ENCODE peak calls at places on chromosomes 5 and 9, in five cellular contexts. U is K562, A is HepG2, N is H1, S is HCT116. B is an unnamed sample.

GRCh38 chr9:94625835-94626234 is 13.5 kb downstream of the FBP1 start:
- DNase-seq in S (no peak), U (no peak), N (no peak), A (no peak), B (no peak)

GRCh38 chr5:61290815-61291214 is 41.2 kb upstream of the ZSWIM6 start:
- DNase-seq in A (peak), S (no peak), N (no peak), U (no peak), B (no peak)

GRCh38 chr9:2276296-2276695 is 261.1 kb downstream of the SMARCA2 start:
- DNase-seq in A (no peak), N (no peak), S (no peak), U (no peak), B (no peak)

GRCh38 chr9:137899551-137900360 is 22.2 kb downstream of the CACNA1B start:
- DNase-seq in S (no peak), N (no peak), U (no peak), A (no peak), B (no peak)

GRCh38 chr9:1049641-1050040 is 516 bp upstream of the DMRT2 start:
- DNase-seq in S (no peak), A (no peak), U (no peak), N (no peak), B (no peak)

GRCh38 chr5:169746147-169746694 is 109.1 kb downstream of the DOCK2 start:
- DNase-seq in N (no peak), A (no peak), S (no peak), U (peak), B (no peak)

GRCh38 chr5:140038373-140038957 is 4.6 kb downstream of the NRG2 start:
- DNase-seq in S (no peak), U (no peak), A (no peak), N (no peak), B (no peak)

GRCh38 chr5:133205649-133206048 is 153.8 kb downstream of the HSPA4 start:
- DNase-seq in N (no peak), A (no peak), U (no peak), S (no peak), B (no peak)

GRCh38 chr5:113204525-113205161 is 228.0 kb downstream of the DCP2 start:
- DNase-seq in A (peak), N (no peak), U (no peak), S (no peak), B (peak)

GRCh38 chr9:124270504-124271335 is 13.0 kb downstream of the NEK6 start:
- DNase-seq in S (no peak), A (no peak), U (no peak), N (no peak), B (peak)

GRCh38 chr9:107613314-107613713 is 123.7 kb upstream of the KLF4 start:
- DNase-seq in A (no peak), N (no peak), U (no peak), S (no peak), B (no peak)

GRCh38 chr5:36108758-36109245 is 42.1 kb upstream of the UGT3A2 start:
- DNase-seq in N (no peak), S (no peak), A (no peak), U (no peak), B (no peak)

GRCh38 chr9:37955781-37956422 is 52.0 kb upstream of the SLC25A51 start:
- DNase-seq in A (no peak), S (no peak), N (no peak), U (no peak), B (no peak)

GRCh38 chr5:32709789-32710334 is 1.3 kb upstream of the NPR3 start:
- DNase-seq in N (peak), S (peak), A (peak), U (peak), B (peak)

GRCh38 chr5:32708949-32709348 is 2.2 kb upstream of the NPR3 start:
- DNase-seq in S (no peak), N (peak), U (no peak), A (no peak), B (no peak)

GRCh38 chr5:32710335-32710858 is 724 bp upstream of the NPR3 start:
- DNase-seq in U (no peak), S (no peak), N (peak), A (no peak), B (no peak)

GRCh38 chr5:32703957-32704356 is 7.2 kb upstream of the NPR3 start:
- DNase-seq in U (no peak), N (no peak), A (no peak), S (no peak), B (no peak)

GRCh38 chr5:32707394-32707997 is 3.6 kb upstream of the NPR3 start:
- DNase-seq in U (peak), N (no peak), S (peak), A (peak), B (peak)
- TF ChIP-seq JUND in U (no peak), N (no peak), S (no peak), A (no peak), B (no peak)

GRCh38 chr5:143258559-143259253 is 144.8 kb downstream of the NR3C1 start:
- DNase-seq in N (no peak), S (no peak), A (no peak), U (no peak), B (no peak)
- TF ChIP-seq JUND in N (no peak), S (no peak), A (no peak), U (no peak), B (no peak)

DNA sequence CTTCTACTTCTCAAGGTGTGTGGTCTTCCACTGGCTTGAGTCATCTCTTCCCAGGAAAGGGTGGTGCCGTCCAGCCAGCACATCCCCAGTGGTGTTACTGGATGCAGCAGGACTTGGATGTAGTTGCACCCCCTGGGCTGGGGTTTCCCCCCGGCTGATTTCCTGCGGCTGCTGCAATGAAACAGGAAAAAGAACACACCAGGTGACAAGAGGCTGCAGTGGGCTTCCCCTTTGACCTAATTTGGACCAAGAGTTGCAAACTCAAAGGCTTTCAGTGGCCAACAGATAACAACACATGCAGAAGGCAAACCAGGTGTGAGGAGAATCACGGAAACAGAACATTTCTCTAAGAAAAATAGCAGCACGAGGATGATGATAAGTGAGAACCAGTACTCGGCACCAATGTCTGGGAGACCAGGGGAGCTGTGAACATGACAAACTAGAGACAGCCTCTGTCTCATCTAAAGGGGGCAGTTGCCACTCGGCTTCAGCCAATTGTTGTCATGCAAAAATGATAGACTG is 83.7 kb downstream of the PDE6A start:
- DNase-seq in N (no peak), S (no peak), A (no peak), U (no peak), B (no peak)
- TF ChIP-seq JUND in N (peak), S (no peak), A (no peak), U (no peak), B (no peak)

DNA sequence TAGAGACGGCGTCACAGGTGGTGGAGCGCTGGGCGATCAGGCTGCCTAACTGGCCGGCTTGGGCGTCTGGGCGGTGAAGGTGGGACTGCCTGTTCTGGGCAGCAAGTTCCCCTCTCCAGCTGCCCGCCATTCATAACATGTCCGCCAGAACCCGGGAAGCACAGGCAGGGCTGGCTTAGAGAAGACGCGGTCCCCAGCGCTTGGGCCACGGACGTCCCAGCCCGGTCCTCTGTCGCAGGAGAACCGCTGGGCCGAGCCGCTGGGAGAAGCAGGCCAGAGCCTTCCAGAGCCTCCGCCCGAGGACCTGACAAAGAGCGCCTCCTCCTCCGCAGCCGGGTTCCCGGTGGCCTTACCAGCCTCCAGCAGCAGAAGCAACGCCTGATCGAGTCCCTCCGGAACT is 15.2 kb upstream of the HAND1 start:
- DNase-seq in N (peak), U (no peak), A (no peak), S (no peak), B (no peak)
- TF ChIP-seq JUND in N (no peak), U (no peak), A (no peak), S (no peak), B (no peak)